ENCODE peak calls at places on chromosomes 11 and 22, in five cellular contexts. C is sigmoid colon, F is ovary, P is stomach, J is GM12878. K is an unnamed sample.

GRCh38 chr22:38172489-38173155 is 9.0 kb downstream of the PLA2G6 start:
- DNase-seq in F (no peak), P (peak; percentile 93), J (no peak), C (peak; percentile 68), K (peak; percentile 84)

GRCh38 chr11:61294717-61295595 is at the start of gene VWCE:
- DNase-seq in J (no peak), F (peak; percentile 75), P (peak; percentile 71), C (peak; percentile 70), K (no peak)

GRCh38 chr11:92046103-92046502 is 178.5 kb upstream of the FAT3 start:
- DNase-seq in J (no peak), C (no peak), F (no peak), P (no peak), K (no peak)

GRCh38 chr11:1882265-1883238 is 9.1 kb downstream of the PRR33 start:
- DNase-seq in F (peak; percentile 79), J (no peak), C (peak; percentile 91), P (peak; percentile 82), K (peak; percentile 86)

GRCh38 chr22:40024201-40025061 is 29.7 kb downstream of the FAM83F start:
- DNase-seq in C (peak; percentile 74), J (no peak), P (peak; percentile 81), F (peak; percentile 45), K (no peak)

GRCh38 chr11:17864478-17864941 is 129.9 kb downstream of the KCNC1 start:
- DNase-seq in P (peak; percentile 32), C (no peak), F (no peak), J (no peak), K (no peak)

GRCh38 chr11:121448431-121448941 is 3.6 kb upstream of the SORL1 start:
- DNase-seq in C (no peak), J (no peak), F (no peak), P (no peak), K (no peak)

GRCh38 chr22:37633082-37633692 is 6.3 kb upstream of the SH3BP1 start:
- DNase-seq in C (no peak), F (no peak), P (no peak), J (peak; percentile 74), K (no peak)

GRCh38 chr11:28671326-28671725 is 563.1 kb downstream of the METTL15 start:
- DNase-seq in P (no peak), C (no peak), F (no peak), J (no peak), K (no peak)

GRCh38 chr11:72975778-72976520 is 161.7 kb downstream of the ATG16L2 start:
- DNase-seq in J (no peak), C (no peak), F (no peak), P (no peak), K (no peak)

GRCh38 chr22:19367763-19368367 is 63.7 kb downstream of the HIRA start:
- DNase-seq in J (no peak), F (no peak), P (no peak), C (no peak), K (no peak)

GRCh38 chr11:66856496-66857233 is at the start of gene LRFN4:
- DNase-seq in C (peak; percentile 71), F (no peak), J (no peak), P (peak; percentile 61), K (no peak)

GRCh38 chr11:75603791-75604736 is 42.0 kb downstream of the SERPINH1 start:
- DNase-seq in P (no peak), C (no peak), J (no peak), F (no peak), K (no peak)

GRCh38 chr22:28310299-28310698 is 369.3 kb downstream of the TTC28 start:
- DNase-seq in P (no peak), F (no peak), C (no peak), J (no peak), K (no peak)

GRCh38 chr11:85976525-85976924 is 92.4 kb downstream of the PICALM start:
- DNase-seq in C (no peak), P (no peak), F (no peak), J (no peak), K (no peak)

GRCh38 chr11:120180571-120181445 is 30.0 kb upstream of the OAF start:
- DNase-seq in P (peak; percentile 20), F (no peak), J (no peak), C (peak; percentile 71), K (peak; percentile 75)

GRCh38 chr22:37273126-37273845 is 9.0 kb upstream of the CYTH4 start:
- DNase-seq in P (no peak), C (no peak), F (no peak), J (no peak), K (no peak)

GRCh38 chr22:44497218-44497903 is 672 bp downstream of the RTL6 start:
- DNase-seq in P (no peak), C (peak; percentile 72), F (peak; percentile 25), J (no peak), K (no peak)

GRCh38 chr11:110713469-110713776 is 1.2 kb upstream of the ARHGAP20 start:
- DNase-seq in J (no peak), F (no peak), C (peak; percentile 72), P (no peak), K (no peak)

GRCh38 chr22:36369922-36370781 is 17.6 kb downstream of the MYH9 start:
- DNase-seq in P (peak; percentile 76), J (no peak), C (peak; percentile 86), F (peak; percentile 49), K (no peak)

GRCh38 chr11:100673063-100673462 is 14.0 kb upstream of the ARHGAP42 start:
- DNase-seq in F (no peak), P (no peak), J (no peak), C (no peak), K (no peak)

GRCh38 chr11:117870176-117870952 is 6.1 kb downstream of the FXYD6 start:
- DNase-seq in C (no peak), F (no peak), J (no peak), P (no peak), K (no peak)

GRCh38 chr11:121032546-121032945 is 8.6 kb downstream of the TBCEL start:
- DNase-seq in P (no peak), J (no peak), C (no peak), F (no peak), K (no peak)

GRCh38 chr11:114397349-114397982 is 2.8 kb downstream of the C11orf71 start:
- DNase-seq in J (no peak), F (no peak), P (no peak), C (no peak), K (no peak)

GRCh38 chr11:45924036-45924915 is 1.8 kb downstream of the LARGE2 start:
- DNase-seq in P (no peak), J (no peak), F (peak; percentile 10), C (peak; percentile 57), K (peak; percentile 68)

GRCh38 chr11:72673284-72673942 is 809 bp downstream of the PDE2A start:
- DNase-seq in C (no peak), F (no peak), P (no peak), J (no peak), K (no peak)

GRCh38 chr11:67293090-67293489 is 4.0 kb downstream of the ANKRD13D start:
- DNase-seq in J (no peak), C (no peak), F (no peak), P (no peak), K (no peak)

GRCh38 chr11:2186669-2187266 is 15.2 kb upstream of the TH start:
- DNase-seq in C (no peak), J (no peak), P (peak; percentile 62), F (no peak), K (no peak)

DNA sequence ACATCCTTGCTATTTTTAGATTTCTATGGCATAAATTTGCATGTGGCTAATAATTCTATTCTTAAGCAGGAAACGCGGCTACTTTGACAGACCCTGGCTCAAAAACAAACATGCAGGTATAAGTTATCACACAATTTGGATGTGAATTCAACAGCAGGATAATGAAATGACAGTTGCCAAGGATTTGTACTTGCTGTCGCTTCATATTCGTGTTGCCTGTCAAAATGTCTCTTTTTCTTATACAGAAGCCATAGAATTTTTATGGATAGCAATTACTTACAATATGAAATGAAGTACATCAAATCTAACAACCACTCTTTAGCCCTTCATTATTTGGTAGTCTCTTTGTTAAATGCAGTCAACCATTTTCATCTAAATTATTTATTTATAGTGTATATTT is 46.4 kb downstream of the DCDC1 start:
- DNase-seq in C (no peak), J (no peak), F (no peak), P (no peak), K (no peak)
- TF ChIP-seq EP300 in C (no peak), J (no peak), F (no peak), P (no peak), K (no peak)

GRCh38 chr11:119030329-119031047 is at the start of gene SLC37A4:
- DNase-seq in C (peak; percentile 99), J (peak; percentile 94), P (peak; percentile 99), F (peak; percentile 96), K (peak; percentile 99)
- TF ChIP-seq EP300 in C (no peak), J (no peak), P (no peak), F (no peak), K (no peak)

GRCh38 chr22:26632422-26633155 is 10.8 kb downstream of the CRYBA4 start:
- DNase-seq in C (no peak), P (no peak), J (no peak), F (no peak), K (no peak)
- TF ChIP-seq EP300 in C (no peak), P (no peak), J (no peak), F (no peak), K (no peak)

GRCh38 chr11:69301491-69302401 is 7.8 kb downstream of the MYEOV start:
- DNase-seq in C (no peak), F (no peak), P (peak; percentile 79), J (no peak), K (no peak)

GRCh38 chr11:69298778-69299461 is 5.0 kb downstream of the MYEOV start:
- DNase-seq in J (no peak), P (no peak), F (no peak), C (no peak), K (peak; percentile 69)

GRCh38 chr11:69301033-69301490 is 7.1 kb downstream of the MYEOV start:
- DNase-seq in C (no peak), F (no peak), J (no peak), P (no peak), K (no peak)

GRCh38 chr11:69299572-69299971 is 5.6 kb downstream of the MYEOV start:
- DNase-seq in C (no peak), F (no peak), P (no peak), J (no peak), K (peak; percentile 74)

GRCh38 chr11:69300124-69301032 is 6.4 kb downstream of the MYEOV start:
- DNase-seq in C (no peak), J (no peak), P (no peak), F (no peak), K (peak; percentile 79)
- TF ChIP-seq EP300 in C (no peak), J (no peak), P (no peak), F (no peak), K (no peak)

GRCh38 chr11:108902027-108902469 is 237.2 kb downstream of the DDX10 start:
- DNase-seq in J (no peak), F (no peak), C (no peak), P (no peak), K (no peak)
- TF ChIP-seq EP300 in J (no peak), F (no peak), C (no peak), P (no peak), K (no peak)